ENCODE peak calls at places on chromosomes 16 and 17, in nine cellular contexts. T is H1, G is HCT116, D is GM12878, W is endothelial cell of umbilical vein, E is K562, S is SK-N-SH, I is A549, O is HepG2. M is an unnamed sample.

GRCh38 chr17:28901866-28902818 is 737 bp downstream of the DHRS13 start:
- DNase-seq in T (no peak), G (no peak), D (no peak), W (no peak), E (peak), S (peak), I (peak), O (no peak), M (peak)

GRCh38 chr17:17170346-17170976 is 35.7 kb downstream of the PLD6 start:
- DNase-seq in T (no peak), G (no peak), D (no peak), W (no peak), E (no peak), S (no peak), I (no peak), O (no peak), M (no peak)

GRCh38 chr16:65666132-65666869 is 544.4 kb upstream of the CDH11 start:
- DNase-seq in T (no peak), G (no peak), D (no peak), W (no peak), E (no peak), S (no peak), I (no peak), O (peak), M (no peak)

GRCh38 chr16:10514369-10515055 is 65.9 kb downstream of the EMP2 start:
- DNase-seq in T (no peak), G (peak), D (no peak), W (peak), E (peak), S (peak), I (peak), O (peak), M (peak)

GRCh38 chr17:7997186-7997585 is 5.2 kb upstream of the GUCY2D start:
- DNase-seq in T (no peak), G (peak), D (no peak), W (peak), E (no peak), S (no peak), I (peak), O (peak), M (peak)

GRCh38 chr16:68921654-68922053 is 78.3 kb downstream of the TANGO6 start:
- DNase-seq in T (no peak), G (peak), D (no peak), W (no peak), E (no peak), S (no peak), I (peak), O (peak), M (no peak)

GRCh38 chr16:20792216-20792615 is 14.1 kb downstream of the ERI2 start:
- DNase-seq in T (no peak), G (no peak), D (no peak), W (no peak), E (no peak), S (no peak), I (no peak), O (no peak), M (no peak)

GRCh38 chr16:15925631-15926030 is 23.8 kb upstream of the ABCC1 start:
- DNase-seq in T (no peak), G (no peak), D (no peak), W (no peak), E (no peak), S (no peak), I (no peak), O (peak), M (peak)

GRCh38 chr16:66603537-66604375 is 748 bp upstream of the CMTM3 start:
- DNase-seq in T (no peak), G (no peak), D (no peak), W (peak), E (peak), S (peak), I (peak), O (peak), M (peak)

GRCh38 chr16:57299009-57299718 is 14.7 kb upstream of the PLLP start:
- DNase-seq in T (no peak), G (no peak), D (no peak), W (no peak), E (peak), S (peak), I (peak), O (peak), M (peak)

GRCh38 chr17:7803981-7804380 is 30.0 kb upstream of the KDM6B start:
- DNase-seq in T (no peak), G (no peak), D (no peak), W (no peak), E (no peak), S (no peak), I (no peak), O (no peak), M (no peak)

GRCh38 chr16:20812510-20812909 is 6.2 kb downstream of the REXO5 start:
- DNase-seq in T (no peak), G (no peak), D (no peak), W (no peak), E (no peak), S (no peak), I (no peak), O (no peak), M (no peak)

GRCh38 chr17:76793775-76794174 is 55.9 kb downstream of the MFSD11 start:
- DNase-seq in T (no peak), G (peak), D (no peak), W (peak), E (peak), S (peak), I (peak), O (peak), M (peak)

GRCh38 chr16:75491876-75492275 is 3.4 kb downstream of the CHST6 start:
- DNase-seq in T (no peak), G (no peak), D (no peak), W (no peak), E (no peak), S (peak), I (peak), O (no peak), M (no peak)

GRCh38 chr17:57682667-57683066 is 62.4 kb downstream of the CCDC182 start:
- DNase-seq in T (no peak), G (no peak), D (no peak), W (no peak), E (no peak), S (no peak), I (no peak), O (no peak), M (no peak)

GRCh38 chr17:78541488-78542237 is 35.5 kb downstream of the DNAH17 start:
- DNase-seq in T (no peak), G (peak), D (no peak), W (no peak), E (peak), S (no peak), I (peak), O (no peak), M (peak)

GRCh38 chr16:23508589-23509440 is 1.5 kb downstream of the GGA2 start:
- DNase-seq in T (no peak), G (no peak), D (no peak), W (peak), E (no peak), S (no peak), I (no peak), O (no peak), M (peak)

GRCh38 chr17:33099906-33100305 is 108.3 kb downstream of the SPACA3 start:
- DNase-seq in T (no peak), G (no peak), D (no peak), W (no peak), E (no peak), S (no peak), I (no peak), O (no peak), M (no peak)

GRCh38 chr17:67386965-67387551 is 10.0 kb downstream of the PITPNC1 start:
- DNase-seq in T (no peak), G (peak), D (no peak), W (peak), E (peak), S (peak), I (peak), O (peak), M (peak)

GRCh38 chr16:75380870-75381269 is 52.4 kb downstream of the CFDP1 start:
- DNase-seq in T (no peak), G (no peak), D (no peak), W (peak), E (no peak), S (no peak), I (no peak), O (no peak), M (no peak)

GRCh38 chr16:65782537-65783290 is 583.8 kb upstream of the CDH5 start:
- DNase-seq in T (no peak), G (no peak), D (no peak), W (peak), E (no peak), S (no peak), I (no peak), O (no peak), M (no peak)

GRCh38 chr16:20898938-20899502 is 1.1 kb downstream of the DCUN1D3 start:
- DNase-seq in T (no peak), G (no peak), D (no peak), W (peak), E (no peak), S (no peak), I (no peak), O (peak), M (no peak)

GRCh38 chr16:14089283-14089823 is 18.2 kb downstream of the MRTFB start:
- DNase-seq in T (no peak), G (no peak), D (no peak), W (no peak), E (no peak), S (no peak), I (no peak), O (no peak), M (no peak)

GRCh38 chr16:60914334-60914733 is 1121.9 kb downstream of the CDH8 start:
- DNase-seq in T (no peak), G (no peak), D (no peak), W (no peak), E (no peak), S (no peak), I (no peak), O (no peak), M (no peak)

GRCh38 chr16:49604602-49605001 is 231.0 kb downstream of the C16orf78 start:
- DNase-seq in T (no peak), G (no peak), D (no peak), W (no peak), E (no peak), S (no peak), I (no peak), O (no peak), M (no peak)
- TF ChIP-seq MAX in T (no peak), G (no peak), D (no peak), W (no peak), E (no peak), S (no peak), I (no peak), O (no peak), M (no peak)

DNA sequence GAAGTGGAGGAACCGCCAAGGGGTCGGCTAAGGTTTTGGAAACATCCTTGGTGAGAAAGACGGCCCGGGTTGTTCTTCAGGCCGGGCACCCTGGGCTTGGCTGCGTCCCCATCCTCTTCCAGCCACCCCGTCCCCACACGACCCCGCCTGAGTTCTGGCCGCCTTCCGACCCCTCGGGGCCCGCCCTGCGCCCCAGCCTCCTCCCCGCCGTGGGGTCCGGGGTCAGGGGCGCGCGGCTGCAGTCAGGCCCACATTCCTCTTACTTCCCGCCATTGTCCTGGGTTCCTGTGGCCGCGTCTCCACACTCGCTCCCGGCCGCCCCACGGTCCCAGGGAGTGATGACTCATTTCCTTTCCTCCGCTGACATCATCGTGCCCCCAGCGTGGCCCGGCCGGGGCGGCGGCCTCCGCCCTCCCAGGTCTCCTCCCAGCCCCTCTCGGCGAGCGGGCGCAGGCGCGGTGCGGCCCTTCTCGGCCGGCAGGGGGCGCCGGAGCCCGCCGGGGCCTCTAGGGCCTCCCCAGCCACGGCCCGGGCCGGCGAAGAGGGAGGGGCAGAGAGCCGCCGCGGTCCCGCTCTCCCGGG is 59.6 kb downstream of the WSB1 start:
- DNase-seq in T (peak), G (peak), D (peak), W (peak), E (peak), S (peak), I (peak), O (peak), M (peak)
- H3K4me3 ChIP-seq in T (peak), G (peak), D (peak), W (no peak), E (peak), S (peak), I (peak), O (peak), M (peak)

GRCh38 chr16:86994651-86995171 is 322.5 kb downstream of the C16orf95 start:
- DNase-seq in T (no peak), G (no peak), D (no peak), W (peak), E (peak), S (no peak), I (peak), O (no peak), M (peak)
- TF ChIP-seq MAX in T (no peak), G (no peak), D (no peak), W (no peak), E (no peak), S (peak), I (peak), O (no peak), M (no peak)

GRCh38 chr16:53209489-53209888 is 154.7 kb downstream of the CHD9 start:
- DNase-seq in T (no peak), G (no peak), D (no peak), W (peak), E (no peak), S (no peak), I (no peak), O (no peak), M (no peak)
- H3K4me3 ChIP-seq in T (peak), G (no peak), D (peak), W (peak), E (peak), S (peak), I (peak), O (no peak), M (peak)

GRCh38 chr17:74840989-74841666 is 18.6 kb downstream of the GRIN2C start:
- DNase-seq in T (no peak), G (no peak), D (no peak), W (no peak), E (peak), S (no peak), I (no peak), O (peak), M (peak)

GRCh38 chr17:74843352-74843627 is 16.4 kb downstream of the GRIN2C start:
- DNase-seq in T (no peak), G (no peak), D (no peak), W (no peak), E (no peak), S (no peak), I (no peak), O (no peak), M (no peak)

GRCh38 chr17:74842146-74842598 is 17.5 kb downstream of the GRIN2C start:
- DNase-seq in T (no peak), G (no peak), D (no peak), W (no peak), E (no peak), S (peak), I (no peak), O (no peak), M (no peak)

GRCh38 chr17:74840500-74840899 is 19.2 kb downstream of the GRIN2C start:
- DNase-seq in T (no peak), G (no peak), D (no peak), W (no peak), E (no peak), S (no peak), I (no peak), O (no peak), M (no peak)

DNA sequence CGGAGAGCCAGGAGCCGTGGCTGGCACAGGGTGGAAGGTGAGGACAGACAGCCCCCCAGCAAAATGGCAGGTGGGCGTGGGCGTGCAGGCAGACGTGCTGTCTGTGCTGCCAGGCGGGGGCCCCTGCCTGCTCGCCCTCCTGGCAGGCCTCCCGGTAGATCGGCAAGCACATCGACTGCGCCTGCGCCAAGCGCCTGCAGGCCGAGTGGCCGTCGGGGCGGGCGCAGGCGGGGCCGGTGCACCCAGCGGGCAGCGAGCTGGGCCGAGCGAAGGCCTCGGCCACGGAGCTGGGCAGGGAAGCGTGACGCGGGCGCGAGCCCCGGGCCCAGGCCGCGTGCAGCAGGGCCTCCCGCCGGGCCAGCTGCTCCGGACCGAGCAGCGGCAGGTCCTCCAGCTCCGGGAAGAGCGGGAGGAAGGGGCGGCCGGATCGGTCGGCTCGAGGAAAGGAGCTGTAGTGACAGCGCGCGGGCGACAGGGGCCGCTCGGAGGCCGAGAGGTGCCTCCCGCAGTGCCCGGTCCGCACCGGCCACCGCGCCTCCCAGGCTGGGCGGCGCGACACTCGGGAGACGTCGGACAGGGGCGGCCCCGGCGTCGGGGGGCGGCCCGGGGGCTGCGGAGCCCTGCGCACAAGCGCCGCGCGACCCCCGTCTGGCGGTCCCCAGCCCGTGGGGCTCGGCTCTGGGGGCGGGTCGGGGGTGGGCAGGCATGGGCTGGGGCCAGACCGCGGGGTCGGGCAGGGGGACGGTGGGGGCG is 16.9 kb downstream of the GRIN2C start:
- DNase-seq in T (no peak), G (peak), D (no peak), W (peak), E (peak), S (peak), I (peak), O (peak), M (peak)
- TF ChIP-seq MAX in T (peak), G (no peak), D (no peak), W (no peak), E (no peak), S (no peak), I (peak), O (peak), M (no peak)

GRCh38 chr16:28140788-28141618 is 70.8 kb downstream of the XPO6 start:
- DNase-seq in T (no peak), G (no peak), D (peak), W (no peak), E (no peak), S (no peak), I (no peak), O (peak), M (peak)
- H3K4me3 ChIP-seq in T (no peak), G (no peak), D (peak), W (no peak), E (no peak), S (no peak), I (no peak), O (no peak), M (no peak)

DNA sequence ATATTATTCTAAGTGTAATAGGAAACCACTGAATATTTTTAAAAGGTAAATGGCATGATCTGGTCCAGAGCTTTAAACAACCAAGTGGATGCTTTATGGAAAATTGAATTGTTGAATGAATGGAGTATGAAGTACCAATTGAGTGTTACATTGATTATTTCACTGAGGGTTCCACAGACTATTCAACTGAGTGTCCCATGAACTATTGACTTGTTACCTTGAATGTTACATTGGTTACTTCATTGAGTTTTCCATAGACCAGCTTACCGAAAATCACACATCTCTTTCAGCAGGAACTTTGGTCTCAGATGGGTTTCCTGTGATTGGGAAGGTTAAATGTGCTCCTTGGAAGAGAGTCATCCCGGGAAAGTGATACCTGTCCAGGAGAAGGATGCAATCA is 56.8 kb downstream of the TMEM114 start:
- DNase-seq in T (no peak), G (no peak), D (no peak), W (no peak), E (no peak), S (no peak), I (no peak), O (no peak), M (no peak)
- TF ChIP-seq MAX in T (no peak), G (no peak), D (no peak), W (no peak), E (no peak), S (no peak), I (no peak), O (no peak), M (no peak)